ENCODE peak calls at places on chromosomes 4 and X, in ten cellular contexts. V is adrenal gland; E is psoas muscle; B is SK-N-SH; O is OCI-LY7; G is CD4-positive, alpha-beta memory T cell; C is SJCRH30; S is mesendoderm; W is ovary; D is IMR-90. P is an unnamed sample. For H3K36me3, the result is how much of the 10 kb centered on the place peaks cover.

GRCh38 chr4:48015216-48015615 is 1.3 kb downstream of the CNGA1 start:
- DNase-seq in V (no peak), E (no peak), B (no peak), O (no peak), G (no peak), C (no peak), S (no peak), W (no peak), D (no peak), P (no peak)

GRCh38 chrX:154372612-154373022 is 1.8 kb downstream of the FLNA start:
- DNase-seq in V (no peak), E (no peak), B (no peak), O (no peak), G (peak), C (no peak), S (peak), W (no peak), D (peak), P (peak)

GRCh38 chr4:53905935-53906377 is 158.4 kb downstream of the CHIC2 start:
- DNase-seq in V (peak), E (peak), B (peak), O (peak), G (no peak), C (peak), S (peak), W (peak), D (peak), P (peak)

GRCh38 chr4:39255916-39256315 is 73.6 kb downstream of the WDR19 start:
- DNase-seq in V (no peak), E (no peak), B (no peak), O (no peak), G (no peak), C (peak), S (peak), W (no peak), D (no peak), P (peak)

GRCh38 chr4:91118597-91118996 is 991.4 kb downstream of the CCSER1 start:
- DNase-seq in V (no peak), E (no peak), B (no peak), O (no peak), G (no peak), C (no peak), S (no peak), W (no peak), D (no peak), P (no peak)

GRCh38 chrX:71052721-71053120 is 15.4 kb downstream of the SNX12 start:
- DNase-seq in V (no peak), E (no peak), B (no peak), O (no peak), G (no peak), C (no peak), S (no peak), W (no peak), D (no peak), P (no peak)

GRCh38 chr4:22237155-22237751 is 278.6 kb downstream of the ADGRA3 start:
- DNase-seq in V (no peak), E (no peak), B (peak), O (no peak), G (no peak), C (peak), S (peak), W (no peak), D (peak), P (peak)

GRCh38 chr4:138728566-138728965 is 287.0 kb upstream of the NOCT start:
- DNase-seq in V (no peak), E (no peak), B (no peak), O (no peak), G (no peak), C (no peak), S (no peak), W (no peak), D (no peak), P (no peak)

GRCh38 chr4:7375427-7375826 is 59.3 kb downstream of the PSAPL1 start:
- DNase-seq in V (no peak), E (peak), B (no peak), O (no peak), G (no peak), C (no peak), S (no peak), W (no peak), D (peak), P (no peak)

GRCh38 chrX:150958177-150958576 is 25.0 kb upstream of the HMGB3 start:
- DNase-seq in V (peak), E (no peak), B (no peak), O (no peak), G (no peak), C (no peak), S (no peak), W (no peak), D (no peak), P (no peak)

GRCh38 chr4:124322234-124322831 is 390.2 kb downstream of the ANKRD50 start:
- DNase-seq in V (no peak), E (no peak), B (peak), O (peak), G (peak), C (no peak), S (peak), W (no peak), D (peak), P (peak)

GRCh38 chr4:6381571-6382123 is 90.8 kb downstream of the PPP2R2C start:
- DNase-seq in V (no peak), E (no peak), B (no peak), O (no peak), G (no peak), C (no peak), S (no peak), W (no peak), D (no peak), P (no peak)

GRCh38 chr4:98046665-98047064 is 96.6 kb downstream of the STPG2 start:
- DNase-seq in V (no peak), E (no peak), B (no peak), O (no peak), G (no peak), C (no peak), S (peak), W (no peak), D (no peak), P (no peak)

GRCh38 chrX:132216283-132216682 is 3.0 kb downstream of the RAP2C start:
- DNase-seq in V (no peak), E (no peak), B (no peak), O (no peak), G (no peak), C (no peak), S (no peak), W (no peak), D (no peak), P (no peak)

GRCh38 chr4:10106421-10107039 is 10.1 kb downstream of the WDR1 start:
- DNase-seq in V (peak), E (peak), B (peak), O (no peak), G (peak), C (peak), S (peak), W (peak), D (peak), P (peak)

GRCh38 chr4:7210818-7211217 is 18.5 kb downstream of the SORCS2 start:
- DNase-seq in V (no peak), E (no peak), B (no peak), O (no peak), G (no peak), C (no peak), S (no peak), W (no peak), D (peak), P (peak)

GRCh38 chr4:25284466-25284865 is 28.1 kb upstream of the ZCCHC4 start:
- DNase-seq in V (no peak), E (no peak), B (no peak), O (no peak), G (no peak), C (no peak), S (no peak), W (no peak), D (no peak), P (no peak)

GRCh38 chr4:56821394-56822263 is at the start of gene SPINK2:
- DNase-seq in V (no peak), E (no peak), B (peak), O (peak), G (peak), C (no peak), S (peak), W (no peak), D (no peak), P (no peak)

GRCh38 chrX:130173190-130173895 is 1.6 kb downstream of the RAB33A start:
- DNase-seq in V (peak), E (peak), B (no peak), O (peak), G (no peak), C (no peak), S (no peak), W (peak), D (peak), P (peak)

GRCh38 chrX:41377624-41378023 is 43.7 kb downstream of the DDX3X start:
- DNase-seq in V (no peak), E (no peak), B (no peak), O (no peak), G (no peak), C (no peak), S (no peak), W (no peak), D (no peak), P (no peak)

GRCh38 chr4:87734936-87735335 is 64.4 kb upstream of the IBSP start:
- DNase-seq in V (no peak), E (no peak), B (no peak), O (no peak), G (no peak), C (no peak), S (peak), W (no peak), D (no peak), P (no peak)

GRCh38 chrX:36445576-36445975 is 526.0 kb downstream of the CFAP47 start:
- DNase-seq in V (no peak), E (no peak), B (no peak), O (no peak), G (no peak), C (no peak), S (no peak), W (no peak), D (no peak), P (no peak)

GRCh38 chr4:11130195-11130975 is 298.3 kb downstream of the HS3ST1 start:
- DNase-seq in V (no peak), E (no peak), B (no peak), O (no peak), G (no peak), C (no peak), S (peak), W (no peak), D (peak), P (peak)

GRCh38 chr4:82621212-82621611 is 59.4 kb upstream of the TMEM150C start:
- DNase-seq in V (no peak), E (no peak), B (no peak), O (no peak), G (no peak), C (no peak), S (peak), W (no peak), D (no peak), P (no peak)

GRCh38 chr4:154277164-154277563 is 214.4 kb downstream of the DCHS2 start:
- DNase-seq in V (no peak), E (no peak), B (no peak), O (no peak), G (no peak), C (no peak), S (peak), W (no peak), D (no peak), P (no peak)

GRCh38 chr4:145098675-145099037 is 545 bp downstream of the ABCE1 start:
- DNase-seq in V (peak), E (peak), B (peak), O (no peak), G (no peak), C (no peak), S (no peak), W (no peak), D (peak), P (peak)

GRCh38 chr4:127139788-127140286 is 492.9 kb upstream of the INTU start:
- DNase-seq in V (no peak), E (no peak), B (no peak), O (no peak), G (no peak), C (no peak), S (peak), W (no peak), D (no peak), P (no peak)

GRCh38 chr4:142850478-142850877 is 4.4 kb upstream of the INPP4B start:
- DNase-seq in V (no peak), E (no peak), B (peak), O (no peak), G (no peak), C (no peak), S (peak), W (no peak), D (no peak), P (peak)

GRCh38 chr4:57037982-57038604 is 59.4 kb downstream of the POLR2B start:
- DNase-seq in V (peak), E (peak), B (peak), O (peak), G (no peak), C (peak), S (peak), W (peak), D (peak), P (peak)

GRCh38 chr4:138645289-138645688 is 370.3 kb upstream of the NOCT start:
- DNase-seq in V (no peak), E (no peak), B (no peak), O (no peak), G (no peak), C (no peak), S (no peak), W (no peak), D (no peak), P (no peak)

GRCh38 chrX:108735680-108736508 is 469 bp downstream of the IRS4 start:
- DNase-seq in V (no peak), E (no peak), B (peak), O (no peak), G (no peak), C (no peak), S (peak), W (peak), D (no peak), P (peak)

GRCh38 chrX:151754641-151755215 is 20.2 kb downstream of the CNGA2 start:
- DNase-seq in V (no peak), E (no peak), B (no peak), O (no peak), G (no peak), C (no peak), S (no peak), W (no peak), D (no peak), P (no peak)

GRCh38 chr4:117771647-117772337 is 262.5 kb upstream of the NDST3 start:
- DNase-seq in V (no peak), E (no peak), B (no peak), O (no peak), G (no peak), C (no peak), S (peak), W (no peak), D (no peak), P (no peak)

GRCh38 chr4:101785476-101785875 is 5.1 kb upstream of the BANK1 start:
- DNase-seq in V (no peak), E (no peak), B (no peak), O (no peak), G (no peak), C (no peak), S (no peak), W (no peak), D (no peak), P (no peak)

GRCh38 chrX:152822383-152823086 is 8.0 kb downstream of the CETN2 start:
- DNase-seq in V (no peak), E (no peak), B (no peak), O (no peak), G (no peak), C (no peak), S (no peak), W (no peak), D (peak), P (no peak)

GRCh38 chr4:78621395-78621794 is 69.8 kb downstream of the ANXA3 start:
- DNase-seq in V (no peak), E (no peak), B (no peak), O (no peak), G (no peak), C (no peak), S (peak), W (no peak), D (no peak), P (peak)

GRCh38 chrX:48937065-48937907 is 18.5 kb upstream of the PIM2 start:
- DNase-seq in V (no peak), E (peak), B (no peak), O (peak), G (peak), C (no peak), S (peak), W (no peak), D (no peak), P (peak)
- H3K4me3 ChIP-seq in V (no peak), E (no peak), B (no peak), O (peak), G (peak), C (no peak), S (no peak), W (no peak), D (no peak), P (no peak)

GRCh38 chrX:15820106-15821073 is 30.1 kb downstream of the ZRSR2 start:
- DNase-seq in V (no peak), E (no peak), B (no peak), O (no peak), G (no peak), C (peak), S (no peak), W (no peak), D (peak), P (no peak)
- H3K36me3 ChIP-seq in V (under half), E (under half), B (half or more), O (half or more), G (under half), C (half or more), S (under half), W (under half), D (under half), P (under half)

GRCh38 chr4:1613099-1613495 is 71.0 kb downstream of the FAM53A start:
- DNase-seq in V (no peak), E (no peak), B (no peak), O (no peak), G (no peak), C (no peak), S (no peak), W (no peak), D (no peak), P (no peak)

GRCh38 chr4:1614502-1614853 is 69.6 kb downstream of the FAM53A start:
- DNase-seq in V (no peak), E (no peak), B (no peak), O (no peak), G (no peak), C (no peak), S (no peak), W (no peak), D (no peak), P (no peak)

GRCh38 chr4:1614854-1615595 is 69.1 kb downstream of the FAM53A start:
- DNase-seq in V (no peak), E (no peak), B (no peak), O (no peak), G (peak), C (no peak), S (no peak), W (no peak), D (no peak), P (no peak)

GRCh38 chr4:1612278-1613098 is 71.6 kb downstream of the FAM53A start:
- DNase-seq in V (no peak), E (no peak), B (no peak), O (no peak), G (no peak), C (no peak), S (no peak), W (no peak), D (no peak), P (no peak)

GRCh38 chr4:1614049-1614448 is 70.1 kb downstream of the FAM53A start:
- DNase-seq in V (no peak), E (no peak), B (no peak), O (no peak), G (peak), C (no peak), S (no peak), W (no peak), D (no peak), P (no peak)
- H3K4me3 ChIP-seq in V (no peak), E (no peak), B (no peak), O (no peak), G (no peak), C (no peak), S (no peak), W (no peak), D (no peak), P (no peak)

GRCh38 chrX:119292445-119292844 is 56.4 kb downstream of the PGRMC1 start:
- DNase-seq in V (no peak), E (no peak), B (no peak), O (no peak), G (no peak), C (no peak), S (peak), W (no peak), D (no peak), P (no peak)
- H3K36me3 ChIP-seq in V (under half), E (under half), B (under half), O (under half), G (under half), C (under half), S (under half), W (under half), D (under half), P (under half)

GRCh38 chr4:165478260-165478659 is 99.5 kb downstream of the CPE start:
- DNase-seq in V (no peak), E (no peak), B (no peak), O (no peak), G (no peak), C (no peak), S (no peak), W (no peak), D (no peak), P (no peak)
- H3K4me3 ChIP-seq in V (no peak), E (no peak), B (no peak), O (no peak), G (no peak), C (no peak), S (no peak), W (no peak), D (no peak), P (no peak)

DNA sequence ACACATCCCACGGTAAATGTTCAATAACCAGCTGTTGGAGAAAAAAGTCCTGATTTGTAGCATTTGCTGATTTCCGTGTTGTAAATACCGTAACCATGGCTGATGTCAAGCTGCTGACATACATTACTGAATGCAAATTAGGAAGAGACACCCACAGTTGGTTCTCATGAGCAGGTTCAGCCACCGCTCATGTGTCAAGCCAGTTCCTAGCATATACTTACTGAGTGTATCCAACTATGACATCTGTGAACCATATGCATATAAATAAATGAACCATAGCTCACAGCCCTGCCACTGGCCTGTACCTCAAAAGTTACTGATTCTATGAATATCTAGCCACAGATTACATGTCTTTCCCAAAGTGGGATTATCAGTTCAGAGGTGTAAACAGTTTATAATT is 29.5 kb downstream of the FHDC1 start:
- DNase-seq in V (no peak), E (no peak), B (peak), O (no peak), G (no peak), C (no peak), S (no peak), W (no peak), D (peak), P (no peak)
- H3K36me3 ChIP-seq in V (under half), E (under half), B (under half), O (under half), G (under half), C (under half), S (under half), W (under half), D (under half), P (under half)

DNA sequence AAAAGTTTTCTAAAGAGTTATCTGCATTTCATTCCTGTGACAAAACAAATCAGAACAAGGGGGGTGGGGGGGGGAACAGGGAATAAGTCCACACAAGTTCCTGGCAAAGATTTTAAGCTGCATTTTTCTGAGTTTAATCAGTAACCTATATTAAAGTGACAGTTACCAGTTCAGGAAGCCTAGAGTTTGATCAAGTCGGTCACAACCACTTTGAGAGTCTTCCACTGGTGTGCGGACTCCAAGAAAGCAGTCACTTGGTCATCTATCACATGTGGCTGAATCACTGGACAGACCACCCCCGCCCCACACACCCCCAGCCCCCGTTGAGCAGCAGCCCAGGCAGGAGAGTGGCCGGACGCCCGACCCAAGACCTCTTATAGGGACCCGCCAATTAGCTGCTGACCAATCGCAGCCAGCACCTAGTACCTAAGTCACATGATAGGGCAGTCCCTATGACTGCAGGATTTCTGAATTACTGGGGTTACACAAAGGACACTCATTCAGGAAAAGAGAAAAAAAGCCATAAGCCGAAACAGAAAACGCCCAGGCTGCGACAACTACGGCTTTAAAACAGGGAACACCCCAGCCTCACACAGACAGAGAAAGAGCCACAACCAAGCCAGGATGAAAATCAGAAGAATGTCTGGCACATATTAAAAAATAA is 569.4 kb upstream of the DIPK2B start:
- DNase-seq in V (peak), E (peak), B (peak), O (no peak), G (no peak), C (peak), S (no peak), W (peak), D (peak), P (no peak)
- H3K4me3 ChIP-seq in V (peak), E (peak), B (peak), O (no peak), G (peak), C (peak), S (no peak), W (peak), D (peak), P (no peak)

GRCh38 chr4:740011-740410 is 34.4 kb downstream of the PCGF3 start:
- DNase-seq in V (no peak), E (no peak), B (no peak), O (no peak), G (no peak), C (no peak), S (no peak), W (no peak), D (no peak), P (no peak)

GRCh38 chr4:739569-739968 is 33.9 kb downstream of the PCGF3 start:
- DNase-seq in V (no peak), E (no peak), B (no peak), O (no peak), G (no peak), C (no peak), S (no peak), W (no peak), D (no peak), P (no peak)

GRCh38 chr4:738781-739280 is 33.2 kb downstream of the PCGF3 start:
- DNase-seq in V (no peak), E (no peak), B (no peak), O (peak), G (no peak), C (no peak), S (no peak), W (no peak), D (no peak), P (no peak)

GRCh38 chr4:742096-742741 is 36.6 kb downstream of the PCGF3 start:
- DNase-seq in V (no peak), E (no peak), B (no peak), O (no peak), G (no peak), C (no peak), S (no peak), W (no peak), D (no peak), P (no peak)

GRCh38 chr4:740656-741282 is 35.1 kb downstream of the PCGF3 start:
- DNase-seq in V (no peak), E (no peak), B (no peak), O (no peak), G (no peak), C (no peak), S (no peak), W (no peak), D (peak), P (no peak)
- H3K36me3 ChIP-seq in V (under half), E (under half), B (under half), O (under half), G (under half), C (under half), S (under half), W (under half), D (under half), P (under half)

P was measured in cardiac muscle cell.